ENCODE peak calls at places on chromosomes 1 and 21, in seven cellular contexts. Q is kidney, S is MM.1S, R is neural progenitor cell, D is H1, I is SK-N-SH, U is mesenchymal stem cell. H is an unnamed sample.
A peak's percentile ranks its signal among the peaks of the same experiment; 100 is the strongest.

GRCh38 chr1:68777850-68778249 is 281.0 kb upstream of the DEPDC1 start:
- DNase-seq in Q (no peak), S (no peak), R (no peak), D (no peak), I (no peak), U (no peak), H (no peak)

GRCh38 chr1:241253491-241253890 is 103.5 kb downstream of the RGS7 start:
- DNase-seq in Q (no peak), S (no peak), R (no peak), D (no peak), I (no peak), U (no peak), H (no peak)

GRCh38 chr1:209621329-209621728 is 30.9 kb downstream of the LAMB3 start:
- DNase-seq in Q (no peak), S (no peak), R (no peak), D (no peak), I (peak; percentile 47), U (no peak), H (no peak)

GRCh38 chr1:19643602-19644419 is at the start of gene NBL1:
- DNase-seq in Q (peak; percentile 91), S (no peak), R (peak; percentile 63), D (no peak), I (peak; percentile 93), U (peak; percentile 50), H (no peak)

GRCh38 chr1:116514708-116515525 is 55.9 kb downstream of the CD58 start:
- DNase-seq in Q (no peak), S (peak; percentile 28), R (no peak), D (no peak), I (no peak), U (no peak), H (no peak)

GRCh38 chr1:7679873-7680790 is 91.0 kb upstream of the VAMP3 start:
- DNase-seq in Q (peak; percentile 82), S (no peak), R (peak; percentile 67), D (no peak), I (peak; percentile 93), U (peak; percentile 52), H (no peak)

GRCh38 chr1:27562483-27563406 is 41.2 kb downstream of the AHDC1 start:
- DNase-seq in Q (no peak), S (no peak), R (no peak), D (no peak), I (no peak), U (no peak), H (no peak)

GRCh38 chr1:64483711-64484454 is 14.0 kb downstream of the CACHD1 start:
- DNase-seq in Q (no peak), S (no peak), R (no peak), D (no peak), I (no peak), U (no peak), H (no peak)

GRCh38 chr1:162361349-162361748 is 15.3 kb downstream of the SPATA46 start:
- DNase-seq in Q (no peak), S (no peak), R (no peak), D (no peak), I (no peak), U (no peak), H (no peak)

GRCh38 chr1:23278717-23279116 is 61.4 kb upstream of the HTR1D start:
- DNase-seq in Q (no peak), S (no peak), R (no peak), D (no peak), I (no peak), U (no peak), H (no peak)

GRCh38 chr21:34534522-34534921 is 22.5 kb upstream of the KCNE1 start:
- DNase-seq in Q (no peak), S (no peak), R (no peak), D (no peak), I (no peak), U (no peak), H (no peak)

GRCh38 chr1:16017076-16017460 is 775 bp downstream of the HSPB7 start:
- DNase-seq in Q (no peak), S (no peak), R (no peak), D (no peak), I (no peak), U (no peak), H (no peak)

GRCh38 chr1:16014509-16015482 is 3.0 kb downstream of the HSPB7 start:
- DNase-seq in Q (no peak), S (no peak), R (no peak), D (no peak), I (peak; percentile 80), U (no peak), H (no peak)

GRCh38 chr1:16015491-16015890 is 2.4 kb downstream of the HSPB7 start:
- DNase-seq in Q (no peak), S (no peak), R (no peak), D (no peak), I (no peak), U (no peak), H (no peak)

GRCh38 chr1:16017461-16018303 is at the start of gene HSPB7:
- DNase-seq in Q (peak; percentile 93), S (no peak), R (peak; percentile 70), D (no peak), I (peak; percentile 76), U (peak; percentile 94), H (no peak)

DNA sequence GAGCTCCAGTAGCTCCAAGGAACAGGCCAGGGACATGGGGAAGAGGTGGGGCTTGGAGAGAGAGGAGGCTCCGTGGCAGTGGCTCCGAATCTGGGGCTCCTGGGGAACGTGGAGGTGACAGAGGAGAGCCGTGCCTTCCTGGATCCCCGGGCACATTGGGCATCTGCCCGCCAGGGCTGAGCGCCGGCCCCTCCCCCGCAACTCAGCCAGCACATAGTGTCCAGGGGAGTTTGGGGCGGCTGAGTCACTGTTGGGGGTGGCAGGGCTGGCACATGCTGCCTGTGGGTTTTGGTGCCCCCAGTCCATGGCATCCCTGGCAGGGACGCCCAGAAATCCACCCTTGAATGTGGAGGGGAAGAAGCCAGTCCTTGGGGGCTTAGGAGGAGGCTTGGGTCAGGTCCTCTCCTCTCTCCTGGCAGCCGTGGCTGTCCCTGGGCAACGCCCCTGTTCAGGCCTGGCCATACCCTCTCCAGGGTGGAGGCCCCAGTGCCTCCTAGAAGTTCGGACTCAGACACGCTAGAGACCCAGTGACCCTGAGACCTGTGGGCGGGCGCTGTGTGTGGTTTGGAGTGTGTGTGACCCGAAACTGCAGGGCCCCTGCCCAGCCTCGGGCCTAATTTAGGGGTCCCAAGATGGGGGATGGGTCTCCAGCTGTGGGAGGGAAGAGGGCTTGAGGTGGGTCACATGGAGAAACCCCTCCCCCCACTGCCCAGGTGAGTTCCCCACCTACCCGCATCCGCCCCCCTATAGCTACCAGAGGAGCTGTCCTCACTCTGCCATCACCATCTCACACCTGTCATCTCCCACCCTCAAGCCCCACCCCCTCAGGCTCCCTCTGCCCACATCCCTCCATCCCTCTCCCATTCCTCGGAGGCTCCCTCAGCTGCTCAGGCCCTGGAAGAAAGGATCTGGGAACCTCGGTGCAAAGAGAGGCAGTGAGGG is 1.6 kb downstream of the HSPB7 start:
- DNase-seq in Q (peak; percentile 89), S (no peak), R (no peak), D (no peak), I (no peak), U (no peak), H (no peak)
- H3K27ac ChIP-seq in Q (peak overlapping the region; percentile 95), S (no peak overlapping the region), R (no peak overlapping the region), D (no peak overlapping the region), I (no peak overlapping the region), U (no peak overlapping the region), H (no peak overlapping the region)

GRCh38 chr1:11685210-11685752 is 4.3 kb upstream of the MAD2L2 start:
- DNase-seq in Q (no peak), S (no peak), R (no peak), D (no peak), I (no peak), U (no peak), H (no peak)
- H3K9ac ChIP-seq in Q (no peak overlapping the region), S (no peak overlapping the region), R (no peak overlapping the region), D (no peak overlapping the region), I (no peak overlapping the region), U (no peak overlapping the region), H (no peak overlapping the region)

DNA sequence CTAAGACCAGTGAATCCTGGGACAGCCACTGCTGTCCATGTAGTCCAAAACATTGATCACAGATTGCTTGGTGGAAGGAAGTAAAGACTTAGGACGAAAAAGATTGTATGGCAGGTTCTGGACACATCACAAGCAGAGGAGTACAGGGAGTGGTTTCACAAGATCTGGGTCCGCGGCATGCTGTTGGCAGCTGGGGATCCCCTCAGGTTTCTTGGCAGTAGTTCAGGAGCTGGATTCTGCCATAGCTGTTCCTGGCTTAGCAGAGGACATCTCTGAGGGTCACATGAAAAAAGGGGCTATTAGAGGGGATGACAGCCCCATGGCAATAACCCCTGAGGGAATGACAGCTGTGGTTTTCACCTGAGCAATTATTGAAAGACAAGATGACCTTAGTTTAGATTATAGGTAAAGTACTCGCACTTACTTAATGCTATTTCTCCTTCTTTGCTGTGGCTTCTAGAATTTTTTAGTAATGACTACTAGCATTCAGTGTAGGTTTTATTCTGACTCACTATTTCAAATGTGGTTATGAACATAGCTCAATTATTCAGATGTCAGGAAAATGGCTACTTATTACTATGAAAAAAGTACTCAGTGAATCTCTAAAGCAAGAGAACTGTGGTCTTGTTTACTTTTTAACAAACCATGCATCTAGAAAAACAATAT is 8.2 kb downstream of the KRTAP27-1 start:
- DNase-seq in Q (no peak), S (no peak), R (no peak), D (no peak), I (no peak), U (no peak), H (no peak)
- H3K27ac ChIP-seq in Q (no peak overlapping the region), S (no peak overlapping the region), R (no peak overlapping the region), D (no peak overlapping the region), I (no peak overlapping the region), U (peak overlapping the region; percentile 41), H (no peak overlapping the region)

GRCh38 chr1:156924478-156925153 is 4.2 kb downstream of the LRRC71 start:
- DNase-seq in Q (peak; percentile 63), S (no peak), R (no peak), D (no peak), I (no peak), U (no peak), H (no peak)

GRCh38 chr1:156921053-156921529 is 659 bp downstream of the LRRC71 start:
- DNase-seq in Q (no peak), S (no peak), R (no peak), D (no peak), I (no peak), U (no peak), H (no peak)

GRCh38 chr1:156923565-156924477 is 3.4 kb downstream of the LRRC71 start:
- DNase-seq in Q (peak; percentile 76), S (no peak), R (peak; percentile 52), D (no peak), I (no peak), U (peak; percentile 21), H (no peak)

GRCh38 chr1:156922986-156923564 is 2.6 kb downstream of the LRRC71 start:
- DNase-seq in Q (peak; percentile 71), S (no peak), R (no peak), D (no peak), I (no peak), U (no peak), H (no peak)

DNA sequence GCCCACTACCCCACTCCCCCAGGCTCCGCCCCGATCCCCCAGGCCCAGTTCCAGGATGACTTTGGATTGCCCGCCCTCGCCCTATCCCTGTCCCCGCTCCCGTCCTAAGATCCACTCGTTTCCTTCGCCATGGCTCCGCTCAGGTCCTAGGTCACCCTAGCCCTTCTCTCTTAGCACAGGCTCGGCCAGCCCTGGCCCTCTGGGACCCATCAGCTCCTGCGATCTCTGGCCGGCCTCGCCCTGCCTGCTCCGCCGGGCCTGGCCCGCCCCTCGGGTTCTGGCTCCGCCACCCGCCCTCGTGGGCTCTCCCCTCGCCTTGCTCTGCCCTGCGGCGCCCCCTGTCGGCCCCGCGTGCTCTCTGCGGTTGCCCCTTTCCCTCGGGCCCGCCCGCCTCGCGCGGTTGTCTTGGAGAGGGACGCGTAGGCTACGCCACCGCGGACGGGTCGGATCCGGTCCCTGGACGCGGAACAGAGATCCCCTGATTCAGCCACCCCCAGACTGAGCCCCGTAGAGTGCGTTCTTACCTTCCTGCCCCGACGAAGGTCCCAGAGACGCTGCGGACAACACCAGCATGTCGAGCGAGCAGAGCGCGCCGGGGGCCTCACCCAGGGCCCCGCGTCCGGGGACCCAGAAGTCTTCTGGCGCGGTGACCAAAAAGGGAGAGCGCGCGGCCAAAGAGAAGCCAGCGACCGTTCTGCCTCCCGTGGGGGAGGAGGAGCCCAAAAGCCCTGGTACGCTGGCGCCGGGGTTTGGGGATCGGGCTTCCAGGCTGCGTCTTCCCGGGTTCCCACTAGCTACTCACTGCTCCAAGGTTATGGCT is at the start of gene LRRC71:
- DNase-seq in Q (peak; percentile 94), S (peak; percentile 58), R (peak; percentile 96), D (no peak), I (peak; percentile 75), U (peak; percentile 81), H (no peak)
- H3K9ac ChIP-seq in Q (no peak within 1 kb of the TSS), S (no peak within 1 kb of the TSS), R (no peak within 1 kb of the TSS), D (no peak within 1 kb of the TSS), I (no peak within 1 kb of the TSS), U (peak within 1 kb of the TSS; percentile 66), H (no peak within 1 kb of the TSS)